ENCODE peak calls at places on chromosomes 11 and 22, in ten cellular contexts. Y is colonic mucosa; P is fibroblast of lung; N is naive thymus-derived CD4-positive, alpha-beta T cell; D is CD8-positive, alpha-beta T cell; A is GM23248; K is mammary epithelial cell; M is AG04450; I is lower lobe of right lung; S is HCT116. U is an unnamed sample. For H3K9me3, the result is how much of the 10 kb centered on the place peaks cover.

GRCh38 chr22:30705710-30706651 is 11.3 kb downstream of the OSBP2 start:
- DNase-seq in Y (no peak), P (peak), N (no peak), D (no peak), A (peak), K (no peak), M (peak), I (no peak), S (peak), U (peak)

GRCh38 chr22:19121631-19122142 is 525 bp downstream of the DGCR2 start:
- DNase-seq in Y (peak), P (peak), N (peak), D (peak), A (peak), K (peak), M (no peak), I (peak), S (no peak), U (no peak)

GRCh38 chr11:8870461-8871282 is 40.3 kb upstream of the AKIP1 start:
- DNase-seq in Y (peak), P (peak), N (no peak), D (no peak), A (peak), K (peak), M (peak), I (peak), S (peak), U (no peak)

GRCh38 chr11:103091024-103091423 is 936 bp downstream of the DCUN1D5 start:
- DNase-seq in Y (no peak), P (no peak), N (no peak), D (no peak), A (peak), K (peak), M (no peak), I (no peak), S (no peak), U (no peak)

GRCh38 chr11:68890490-68891231 is 13.0 kb downstream of the MRPL21 start:
- DNase-seq in Y (peak), P (peak), N (no peak), D (no peak), A (peak), K (no peak), M (no peak), I (peak), S (no peak), U (no peak)

GRCh38 chr22:45170001-45170466 is 6.3 kb downstream of the NUP50 start:
- DNase-seq in Y (no peak), P (no peak), N (no peak), D (no peak), A (no peak), K (peak), M (no peak), I (no peak), S (no peak), U (peak)

GRCh38 chr22:47621253-47621652 is 858.8 kb downstream of the TBC1D22A start:
- DNase-seq in Y (no peak), P (no peak), N (no peak), D (no peak), A (no peak), K (no peak), M (no peak), I (no peak), S (no peak), U (no peak)

GRCh38 chr11:59560290-59560701 is 49.0 kb downstream of the OR4D9 start:
- DNase-seq in Y (peak), P (peak), N (peak), D (peak), A (peak), K (peak), M (no peak), I (no peak), S (peak), U (peak)

GRCh38 chr11:21895686-21896085 is 297.2 kb upstream of the ANO5 start:
- DNase-seq in Y (no peak), P (no peak), N (no peak), D (no peak), A (no peak), K (no peak), M (no peak), I (no peak), S (no peak), U (no peak)

GRCh38 chr11:35563413-35564245 is 38.2 kb upstream of the PAMR1 start:
- DNase-seq in Y (no peak), P (peak), N (no peak), D (no peak), A (peak), K (no peak), M (no peak), I (no peak), S (no peak), U (no peak)

GRCh38 chr22:19873960-19874306 is 19.3 kb upstream of the GNB1L start:
- DNase-seq in Y (peak), P (no peak), N (no peak), D (no peak), A (no peak), K (no peak), M (no peak), I (peak), S (no peak), U (no peak)

GRCh38 chr11:62919898-62920640 is 1.1 kb downstream of the CHRM1 start:
- DNase-seq in Y (no peak), P (no peak), N (no peak), D (no peak), A (no peak), K (no peak), M (no peak), I (peak), S (no peak), U (no peak)

GRCh38 chr22:46574993-46575914 is 37.8 kb upstream of the CELSR1 start:
- DNase-seq in Y (peak), P (no peak), N (no peak), D (no peak), A (no peak), K (peak), M (no peak), I (peak), S (peak), U (no peak)

GRCh38 chr11:70364745-70365535 is 33.4 kb upstream of the CTTN start:
- DNase-seq in Y (no peak), P (no peak), N (peak), D (peak), A (no peak), K (no peak), M (no peak), I (no peak), S (no peak), U (no peak)

GRCh38 chr11:62264004-62264403 is 6.0 kb upstream of the SCGB2A2 start:
- DNase-seq in Y (no peak), P (no peak), N (no peak), D (no peak), A (peak), K (no peak), M (no peak), I (no peak), S (no peak), U (no peak)

GRCh38 chr11:77654770-77655434 is 17.3 kb upstream of the CLNS1A start:
- DNase-seq in Y (no peak), P (no peak), N (no peak), D (no peak), A (no peak), K (no peak), M (no peak), I (no peak), S (no peak), U (no peak)

GRCh38 chr11:10314199-10315072 is 9.6 kb downstream of the ADM start:
- DNase-seq in Y (no peak), P (peak), N (no peak), D (no peak), A (peak), K (peak), M (no peak), I (no peak), S (no peak), U (peak)

GRCh38 chr22:39242389-39242808 is 2.4 kb downstream of the PDGFB start:
- DNase-seq in Y (no peak), P (no peak), N (no peak), D (no peak), A (no peak), K (no peak), M (no peak), I (no peak), S (no peak), U (no peak)

GRCh38 chr11:2585566-2586090 is 114.2 kb downstream of the KCNQ1OT1 start:
- DNase-seq in Y (no peak), P (no peak), N (peak), D (peak), A (no peak), K (no peak), M (no peak), I (no peak), S (no peak), U (no peak)

GRCh38 chr11:65148657-65149056 is 14.3 kb upstream of the SYVN1 start:
- DNase-seq in Y (no peak), P (no peak), N (no peak), D (no peak), A (no peak), K (no peak), M (no peak), I (no peak), S (no peak), U (no peak)

GRCh38 chr22:23826510-23827350 is 12.1 kb downstream of the DERL3 start:
- DNase-seq in Y (no peak), P (no peak), N (no peak), D (no peak), A (peak), K (no peak), M (no peak), I (peak), S (no peak), U (no peak)

GRCh38 chr22:17237031-17237668 is 17.9 kb upstream of the ADA2 start:
- DNase-seq in Y (no peak), P (no peak), N (no peak), D (peak), A (no peak), K (no peak), M (no peak), I (peak), S (no peak), U (peak)

GRCh38 chr11:12017865-12018453 is 9.5 kb upstream of the DKK3 start:
- DNase-seq in Y (no peak), P (no peak), N (no peak), D (no peak), A (peak), K (no peak), M (no peak), I (no peak), S (no peak), U (no peak)

GRCh38 chr11:123976770-123977560 is 616 bp downstream of the OR10S1 start:
- DNase-seq in Y (no peak), P (no peak), N (no peak), D (no peak), A (no peak), K (no peak), M (no peak), I (no peak), S (no peak), U (no peak)

GRCh38 chr11:62953811-62954210 is 31.0 kb downstream of the SLC22A6 start:
- DNase-seq in Y (no peak), P (no peak), N (no peak), D (no peak), A (peak), K (no peak), M (no peak), I (no peak), S (no peak), U (no peak)

GRCh38 chr11:121265586-121265985 is 27.0 kb upstream of the SC5D start:
- DNase-seq in Y (no peak), P (no peak), N (no peak), D (no peak), A (no peak), K (no peak), M (no peak), I (no peak), S (no peak), U (no peak)

GRCh38 chr22:43505423-43505822 is 93.6 kb downstream of the MPPED1 start:
- DNase-seq in Y (no peak), P (no peak), N (no peak), D (no peak), A (no peak), K (no peak), M (no peak), I (no peak), S (no peak), U (no peak)

GRCh38 chr22:45966892-45967365 is 10.0 kb downstream of the WNT7B start:
- DNase-seq in Y (no peak), P (no peak), N (no peak), D (no peak), A (no peak), K (no peak), M (no peak), I (no peak), S (no peak), U (no peak)

GRCh38 chr22:50532353-50532700 is 2.5 kb upstream of the TYMP start:
- DNase-seq in Y (no peak), P (no peak), N (no peak), D (no peak), A (no peak), K (no peak), M (no peak), I (peak), S (no peak), U (no peak)

GRCh38 chr11:125345706-125346561 is 150.1 kb downstream of the FEZ1 start:
- DNase-seq in Y (peak), P (peak), N (peak), D (peak), A (peak), K (peak), M (peak), I (peak), S (no peak), U (no peak)

GRCh38 chr11:48122656-48123055 is 94.0 kb upstream of the OR4B1 start:
- DNase-seq in Y (no peak), P (no peak), N (no peak), D (no peak), A (no peak), K (no peak), M (no peak), I (no peak), S (no peak), U (no peak)

GRCh38 chr22:39251762-39252460 is 7.1 kb upstream of the PDGFB start:
- DNase-seq in Y (no peak), P (no peak), N (no peak), D (no peak), A (peak), K (no peak), M (no peak), I (no peak), S (no peak), U (no peak)

GRCh38 chr11:72085836-72086475 is 5.3 kb downstream of the LRRC51 start:
- DNase-seq in Y (no peak), P (no peak), N (no peak), D (no peak), A (no peak), K (no peak), M (no peak), I (no peak), S (no peak), U (no peak)

GRCh38 chr22:11627436-11627797 is 3900.6 kb upstream of the OR11H1 start:
- DNase-seq in Y (no peak), P (no peak), N (no peak), D (no peak), A (no peak), K (no peak), M (no peak), I (no peak), S (no peak), U (no peak)
- H3K9me3 ChIP-seq in Y (under half), P (under half), N (under half), D (under half), A (under half), K (half or more), M (half or more), I (under half), S (under half), U (under half)

DNA sequence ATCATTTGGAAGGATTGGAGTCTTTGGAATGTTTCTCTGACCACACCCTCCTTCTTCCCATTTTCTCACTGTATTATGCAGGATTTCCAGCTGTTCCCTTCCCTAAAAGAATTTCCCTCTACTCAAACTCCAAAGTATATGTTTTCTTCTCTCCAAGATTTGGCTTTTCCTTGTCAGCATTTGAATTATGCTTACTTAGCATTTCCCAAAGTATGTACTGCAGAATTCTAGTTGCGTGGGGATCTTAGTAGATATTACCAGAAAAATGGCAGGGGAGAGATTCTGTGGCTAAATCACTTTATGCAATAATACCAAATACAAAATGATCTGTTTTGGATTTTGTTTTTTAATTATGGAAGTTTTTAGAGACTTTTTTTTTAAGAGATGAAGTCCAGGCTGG is 142.3 kb downstream of the OR4C45 start:
- DNase-seq in Y (no peak), P (no peak), N (no peak), D (no peak), A (no peak), K (no peak), M (no peak), I (no peak), S (no peak), U (no peak)
- H3K4me3 ChIP-seq in Y (no peak), P (no peak), N (no peak), D (no peak), A (no peak), K (no peak), M (no peak), I (no peak), S (no peak), U (no peak)

DNA sequence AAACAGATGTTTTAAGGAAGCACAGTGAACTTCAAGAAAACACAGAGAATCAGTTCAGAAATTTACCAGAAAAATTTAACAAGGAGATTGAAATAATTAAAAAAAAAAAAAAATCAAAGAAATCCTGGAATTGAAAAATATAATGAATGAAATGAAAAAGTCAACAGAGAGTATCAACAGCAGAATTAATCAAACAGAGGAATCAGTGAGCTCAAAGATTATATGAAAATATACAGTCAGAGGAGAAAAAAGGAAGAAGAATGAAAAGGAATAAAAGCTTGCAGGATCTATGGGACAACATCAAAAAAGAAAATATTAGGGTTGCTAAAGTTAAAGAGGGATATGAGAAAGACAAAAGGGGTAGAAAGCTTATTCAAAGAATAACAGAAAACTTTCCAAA is 82.3 kb downstream of the XRRA1 start:
- DNase-seq in Y (no peak), P (no peak), N (no peak), D (no peak), A (no peak), K (no peak), M (no peak), I (no peak), S (no peak), U (no peak)
- H3K9me3 ChIP-seq in Y (under half), P (under half), N (under half), D (under half), A (under half), K (under half), M (under half), I (half or more), S (under half), U (half or more)

GRCh38 chr11:638616-639323 is 1.7 kb downstream of the DRD4 start:
- DNase-seq in Y (no peak), P (no peak), N (no peak), D (no peak), A (peak), K (no peak), M (no peak), I (no peak), S (no peak), U (no peak)

GRCh38 chr11:637333-637592 is 194 bp downstream of the DRD4 start:
- DNase-seq in Y (no peak), P (no peak), N (no peak), D (no peak), A (no peak), K (no peak), M (no peak), I (no peak), S (no peak), U (no peak)

GRCh38 chr11:637593-638507 is 781 bp downstream of the DRD4 start:
- DNase-seq in Y (no peak), P (no peak), N (no peak), D (no peak), A (no peak), K (no peak), M (no peak), I (no peak), S (no peak), U (no peak)

GRCh38 chr11:635945-636510 is 1.0 kb upstream of the DRD4 start:
- DNase-seq in Y (no peak), P (no peak), N (no peak), D (no peak), A (no peak), K (no peak), M (no peak), I (no peak), S (no peak), U (no peak)

GRCh38 chr11:636511-637332 is at the start of gene DRD4:
- DNase-seq in Y (no peak), P (no peak), N (no peak), D (no peak), A (peak), K (no peak), M (no peak), I (no peak), S (no peak), U (no peak)
- H3K4me3 ChIP-seq in Y (peak), P (no peak), N (no peak), D (no peak), A (peak), K (no peak), M (peak), I (peak), S (no peak), U (no peak)

GRCh38 chr11:57396744-57397143 is 6.3 kb upstream of the PRG2 start:
- DNase-seq in Y (no peak), P (no peak), N (no peak), D (no peak), A (no peak), K (no peak), M (no peak), I (no peak), S (no peak), U (no peak)
- H3K9me3 ChIP-seq in Y (under half), P (under half), N (under half), D (under half), A (under half), K (under half), M (under half), I (under half), S (under half), U (under half)

GRCh38 chr22:42444060-42444904 is 12.1 kb upstream of the NFAM1 start:
- DNase-seq in Y (peak), P (peak), N (peak), D (peak), A (peak), K (peak), M (peak), I (peak), S (peak), U (peak)

GRCh38 chr22:42446151-42446550 is 13.9 kb upstream of the NFAM1 start:
- DNase-seq in Y (no peak), P (no peak), N (no peak), D (no peak), A (no peak), K (no peak), M (no peak), I (no peak), S (no peak), U (no peak)

GRCh38 chr22:42440728-42441127 is 8.5 kb upstream of the NFAM1 start:
- DNase-seq in Y (no peak), P (no peak), N (no peak), D (no peak), A (no peak), K (no peak), M (no peak), I (no peak), S (no peak), U (no peak)

GRCh38 chr22:42442746-42443145 is 10.5 kb upstream of the NFAM1 start:
- DNase-seq in Y (no peak), P (no peak), N (no peak), D (no peak), A (no peak), K (no peak), M (no peak), I (no peak), S (no peak), U (no peak)

DNA sequence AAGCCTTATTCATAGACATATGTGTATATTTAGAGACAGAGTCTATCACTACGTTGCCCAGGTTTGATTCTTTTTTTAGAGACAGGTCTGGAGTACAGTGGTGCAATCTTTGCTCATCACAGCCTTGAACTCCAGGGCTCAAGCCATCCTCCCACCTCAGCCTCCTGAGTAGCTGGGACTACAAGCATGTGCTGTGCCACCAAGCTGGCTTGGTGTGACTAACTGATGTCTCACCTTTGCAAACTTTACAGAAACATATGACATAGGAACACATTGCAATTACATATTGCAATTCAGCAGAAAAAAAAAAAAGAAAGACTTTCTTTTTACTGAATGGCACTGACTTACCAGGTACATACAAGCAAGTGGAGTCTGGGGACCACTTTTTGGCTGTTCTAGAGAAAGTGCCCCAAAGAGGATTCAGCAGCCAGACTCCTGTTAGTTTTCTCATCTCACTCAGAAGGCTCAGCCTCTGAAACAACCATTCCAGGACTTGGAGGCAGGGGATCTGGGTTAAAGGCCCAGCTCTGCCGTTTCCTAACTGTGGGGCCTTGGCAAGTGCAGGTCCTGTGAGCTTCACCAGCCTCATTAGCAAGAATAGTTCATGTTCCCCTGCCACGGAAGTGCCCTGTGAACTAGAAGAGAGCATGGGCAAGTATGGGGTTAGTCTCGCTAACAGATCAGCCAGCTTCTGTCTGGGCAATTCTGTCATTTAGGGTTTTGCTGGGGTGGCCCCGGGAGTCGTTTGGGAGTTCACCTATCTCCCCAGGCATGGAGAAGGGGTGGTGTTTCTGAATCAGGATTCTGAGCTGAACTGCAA is 11.2 kb upstream of the NFAM1 start:
- DNase-seq in Y (no peak), P (no peak), N (no peak), D (no peak), A (peak), K (no peak), M (no peak), I (no peak), S (no peak), U (no peak)
- H3K4me3 ChIP-seq in Y (peak), P (no peak), N (peak), D (peak), A (peak), K (no peak), M (peak), I (peak), S (peak), U (peak)